ENCODE peak calls at places on chromosomes 11 and 22, in seven cellular contexts. R is sigmoid colon, D is body of pancreas, H is HCT116, N is transverse colon, X is lower leg skin, U is testis. F is an unnamed sample.

GRCh38 chr11:86477495-86478155 is 102.9 kb downstream of the CCDC81 start:
- DNase-seq in D (no peak), R (no peak), X (peak; percentile 63), H (no peak), U (peak; percentile 65), N (no peak), F (no peak)

GRCh38 chr11:84249344-84250135 is 963.4 kb upstream of the CCDC90B start:
- DNase-seq in U (no peak), X (no peak), H (no peak), N (no peak), D (no peak), R (no peak), F (peak; percentile 13)

GRCh38 chr22:19139001-19139356 is 5.5 kb downstream of the ESS2 start:
- DNase-seq in X (no peak), D (no peak), N (no peak), H (no peak), U (no peak), R (no peak), F (no peak)

GRCh38 chr11:37092487-37092886 is 494.5 kb upstream of the RAG2 start:
- DNase-seq in H (no peak), R (no peak), D (no peak), U (no peak), N (no peak), X (no peak), F (no peak)

GRCh38 chr11:83241291-83241946 is 44.7 kb downstream of the CCDC90B start:
- DNase-seq in N (peak; percentile 52), D (peak; percentile 71), H (peak; percentile 69), R (no peak), U (peak; percentile 80), X (no peak), F (peak; percentile 67)

GRCh38 chr22:31954535-31955326 is 10.4 kb downstream of the YWHAH start:
- DNase-seq in N (no peak), U (no peak), X (no peak), H (no peak), D (no peak), R (no peak), F (no peak)

GRCh38 chr11:33701831-33702230 is 1.2 kb upstream of the C11orf91 start:
- DNase-seq in N (no peak), R (no peak), D (peak; percentile 54), X (no peak), U (peak; percentile 43), H (no peak), F (no peak)

GRCh38 chr22:23516304-23516703 is 63.8 kb downstream of the IGLL1 start:
- DNase-seq in D (no peak), X (no peak), U (no peak), R (no peak), H (no peak), N (no peak), F (no peak)

GRCh38 chr11:87020336-87020735 is 17.4 kb upstream of the TMEM135 start:
- DNase-seq in U (no peak), D (no peak), X (no peak), H (no peak), N (no peak), R (no peak), F (no peak)

GRCh38 chr11:225734-226453 is 10.2 kb downstream of the SIRT3 start:
- DNase-seq in R (peak; percentile 5), N (no peak), D (no peak), U (no peak), H (no peak), X (peak; percentile 15), F (peak; percentile 93)

GRCh38 chr11:65852508-65853248 is 5.3 kb downstream of the CFL1 start:
- DNase-seq in H (no peak), X (no peak), R (peak; percentile 61), N (peak; percentile 17), D (peak; percentile 12), U (no peak), F (no peak)

GRCh38 chr11:59182457-59183151 is 10.7 kb downstream of the DTX4 start:
- DNase-seq in D (no peak), R (no peak), X (no peak), N (peak; percentile 78), U (no peak), H (no peak), F (no peak)

GRCh38 chr11:86688398-86689179 is 16.2 kb upstream of the ME3 start:
- DNase-seq in X (no peak), N (no peak), H (no peak), U (no peak), D (no peak), R (no peak), F (peak; percentile 36)

GRCh38 chr11:62505112-62505783 is 41.4 kb downstream of the AHNAK start:
- DNase-seq in D (no peak), X (peak; percentile 91), N (peak; percentile 78), U (no peak), H (no peak), R (peak; percentile 76), F (peak; percentile 31)

GRCh38 chr11:15918212-15918611 is 438.1 kb downstream of the SOX6 start:
- DNase-seq in R (no peak), D (no peak), X (peak; percentile 42), U (no peak), N (no peak), H (no peak), F (no peak)

GRCh38 chr11:65646921-65647701 is 9.2 kb downstream of the SIPA1 start:
- DNase-seq in X (no peak), D (peak; percentile 70), U (no peak), H (no peak), R (no peak), N (peak; percentile 75), F (no peak)

GRCh38 chr11:69523453-69523852 is 42.0 kb downstream of the LINC01488 start:
- DNase-seq in D (no peak), N (no peak), U (no peak), X (no peak), H (no peak), R (no peak), F (no peak)

GRCh38 chr11:68215087-68215445 is 2.0 kb upstream of the KMT5B start:
- DNase-seq in U (no peak), R (no peak), D (no peak), H (no peak), X (no peak), N (no peak), F (peak; percentile 67)

GRCh38 chr22:50713571-50714056 is 24.4 kb upstream of the ACR start:
- DNase-seq in D (no peak), R (peak; percentile 62), N (no peak), H (no peak), X (no peak), U (peak; percentile 76), F (no peak)

GRCh38 chr11:1852885-1853284 is at the start of gene LSP1:
- DNase-seq in N (peak; percentile 80), U (no peak), H (no peak), X (no peak), D (no peak), R (no peak), F (peak; percentile 94)

GRCh38 chr22:23380911-23381310 is 199.2 kb downstream of the IGLL1 start:
- DNase-seq in D (no peak), X (peak; percentile 61), U (no peak), N (no peak), R (no peak), H (no peak), F (no peak)

GRCh38 chr11:17351510-17352176 is at the start of gene NCR3LG1:
- DNase-seq in D (peak; percentile 52), R (peak; percentile 86), H (no peak), X (peak; percentile 93), U (peak; percentile 66), N (peak; percentile 85), F (peak; percentile 83)

GRCh38 chr22:26259510-26259909 is 90.2 kb downstream of the SEZ6L start:
- DNase-seq in N (no peak), D (no peak), X (no peak), U (peak; percentile 32), R (no peak), H (peak; percentile 0), F (peak; percentile 59)

GRCh38 chr11:110852925-110853324 is 140.7 kb upstream of the ARHGAP20 start:
- DNase-seq in R (no peak), X (no peak), U (no peak), N (no peak), H (no peak), D (no peak), F (no peak)

GRCh38 chr22:30247561-30247960 is 1.0 kb upstream of the LIF start:
- DNase-seq in U (no peak), D (no peak), H (no peak), X (no peak), R (no peak), N (no peak), F (no peak)

GRCh38 chr22:30247974-30248373 is 1.4 kb upstream of the LIF start:
- DNase-seq in U (no peak), N (no peak), X (no peak), H (no peak), D (no peak), R (no peak), F (no peak)

GRCh38 chr22:30245985-30246901 is at the start of gene LIF:
- DNase-seq in H (no peak), D (no peak), R (no peak), X (no peak), N (peak; percentile 52), U (peak; percentile 43), F (no peak)

GRCh38 chr22:30248484-30248883 is 1.9 kb upstream of the LIF start:
- DNase-seq in X (peak; percentile 74), H (no peak), D (no peak), N (no peak), R (no peak), U (no peak), F (no peak)

GRCh38 chr22:30246962-30247376 is 410 bp upstream of the LIF start:
- DNase-seq in R (no peak), X (no peak), D (no peak), H (no peak), U (no peak), N (peak; percentile 85), F (no peak)
- H3K4me3 ChIP-seq in R (peak overlapping the region; percentile 40), X (no peak overlapping the region), D (no peak overlapping the region), H (peak overlapping the region; percentile 27), U (no peak overlapping the region), N (peak overlapping the region; percentile 62), F (no peak overlapping the region)

GRCh38 chr11:60912223-60912850 is 1.6 kb upstream of the TMEM109 start:
- DNase-seq in D (no peak), X (no peak), R (no peak), U (no peak), N (no peak), H (no peak), F (no peak)
- TF ChIP-seq POLR2A in D (no peak), X (no peak), R (no peak), U (no peak), N (no peak), H (no peak), F (no peak)

DNA sequence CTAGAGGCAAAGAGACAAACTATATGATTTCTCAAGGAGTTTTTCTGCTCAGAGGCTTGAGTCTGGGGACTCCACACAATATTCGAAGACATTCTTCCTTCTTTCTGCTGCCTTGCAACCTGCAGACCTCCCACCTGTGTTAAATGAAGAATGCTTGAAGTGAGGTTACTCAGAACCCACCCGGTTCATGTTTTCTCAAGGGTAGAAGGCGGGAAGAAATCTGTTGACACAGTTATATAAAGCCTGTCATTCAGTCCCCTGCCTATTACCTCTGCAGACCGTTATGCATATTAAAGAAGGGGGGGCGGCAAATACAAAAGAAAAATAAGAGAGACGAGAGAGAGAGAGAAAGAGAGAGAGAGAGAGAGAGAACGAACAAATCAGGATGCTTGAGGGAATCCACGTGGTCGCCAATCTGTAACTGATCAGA is 2.2 kb upstream of the KMT2A start:
- DNase-seq in X (no peak), D (no peak), H (no peak), R (no peak), U (no peak), N (no peak), F (no peak)
- H3K4me3 ChIP-seq in X (no peak overlapping the region), D (no peak overlapping the region), H (no peak overlapping the region), R (peak overlapping the region; percentile 88), U (no peak overlapping the region), N (peak overlapping the region; percentile 93), F (peak overlapping the region; percentile 82)

GRCh38 chr11:76197332-76197731 is 9.0 kb downstream of the WNT11 start:
- DNase-seq in X (no peak), N (no peak), R (no peak), D (no peak), H (no peak), U (no peak), F (no peak)
- TF ChIP-seq POLR2A in X (no peak), N (no peak), R (no peak), D (no peak), H (no peak), U (no peak), F (no peak)

F was measured in NB4.